ENCODE peak calls at places on chromosomes 7 and 10, in six cellular contexts. Y, D, F, C, K and J are unnamed samples.

GRCh38 chr10:33661580-33662269 is 327.3 kb upstream of the NRP1 start:
- DNase-seq in F (no peak), Y (peak), C (no peak), K (peak), D (peak), J (peak)

GRCh38 chr7:3265388-3265787 is 35.7 kb upstream of the SDK1 start:
- DNase-seq in Y (no peak), D (no peak), K (no peak), F (no peak), C (no peak), J (no peak)

GRCh38 chr10:3542185-3542611 is 242.8 kb downstream of the KLF6 start:
- DNase-seq in C (no peak), Y (peak), D (no peak), K (peak), F (no peak), J (no peak)

GRCh38 chr10:86264481-86265231 is 101.9 kb downstream of the GRID1 start:
- DNase-seq in F (peak), D (no peak), C (no peak), Y (no peak), K (no peak), J (peak)

GRCh38 chr7:101996876-101997275 is 179.4 kb downstream of the CUX1 start:
- DNase-seq in Y (no peak), F (no peak), D (no peak), K (no peak), C (no peak), J (no peak)

GRCh38 chr7:127290801-127291361 is 38.1 kb upstream of the GRM8 start:
- DNase-seq in K (peak), D (no peak), F (no peak), C (no peak), Y (no peak), J (no peak)

GRCh38 chr10:30887839-30888238 is 143.8 kb downstream of the ZNF438 start:
- DNase-seq in K (no peak), Y (no peak), C (no peak), D (no peak), F (no peak), J (no peak)

GRCh38 chr7:589781-590575 is 70.3 kb upstream of the PDGFA start:
- DNase-seq in K (no peak), Y (no peak), D (no peak), C (no peak), F (no peak), J (peak)

GRCh38 chr10:128030498-128031072 is 95.6 kb downstream of the MKI67 start:
- DNase-seq in D (no peak), K (no peak), C (no peak), Y (no peak), F (no peak), J (peak)

GRCh38 chr7:127404282-127405049 is 12.0 kb upstream of the ZNF800 start:
- DNase-seq in Y (no peak), K (peak), F (no peak), C (no peak), D (no peak), J (no peak)

GRCh38 chr7:39433550-39433949 is 132.7 kb upstream of the YAE1 start:
- DNase-seq in D (no peak), K (no peak), Y (no peak), F (no peak), C (no peak), J (no peak)

GRCh38 chr10:15864419-15864818 is 4.1 kb upstream of the MINDY3 start:
- DNase-seq in F (no peak), D (no peak), K (no peak), C (no peak), Y (no peak), J (no peak)

GRCh38 chr10:11898372-11899066 is 75.4 kb downstream of the PROSER2 start:
- DNase-seq in D (no peak), K (peak), C (no peak), Y (peak), F (no peak), J (peak)

GRCh38 chr10:77716943-77717735 is 79.5 kb upstream of the KCNMA1 start:
- DNase-seq in D (no peak), K (no peak), C (no peak), F (no peak), Y (no peak), J (no peak)

GRCh38 chr10:119268871-119269506 is 61.6 kb downstream of the GRK5 start:
- DNase-seq in Y (no peak), C (no peak), F (no peak), K (no peak), D (no peak), J (no peak)

GRCh38 chr7:883029-884021 is 7.0 kb downstream of the GET4 start:
- DNase-seq in F (no peak), C (no peak), D (no peak), Y (no peak), K (no peak), J (no peak)

GRCh38 chr7:95204618-95205017 is 119.7 kb downstream of the PON1 start:
- DNase-seq in C (no peak), Y (no peak), F (no peak), K (no peak), D (no peak), J (no peak)

GRCh38 chr10:36720931-36721330 is 404.5 kb upstream of the ANKRD30A start:
- DNase-seq in K (no peak), C (no peak), Y (no peak), D (no peak), F (no peak), J (no peak)

GRCh38 chr7:45384499-45384898 is 189.7 kb upstream of the ADCY1 start:
- DNase-seq in C (no peak), F (peak), D (peak), K (peak), Y (peak), J (no peak)

GRCh38 chr7:134739362-134739761 is 40.1 kb upstream of the CALD1 start:
- DNase-seq in D (no peak), C (no peak), F (no peak), Y (no peak), K (no peak), J (no peak)

GRCh38 chr7:28808786-28809533 is 149.2 kb downstream of the TRIL start:
- DNase-seq in Y (peak), K (peak), C (no peak), F (no peak), D (no peak), J (peak)

GRCh38 chr10:13890617-13891541 is 304.1 kb downstream of the PRPF18 start:
- DNase-seq in D (no peak), K (no peak), F (no peak), C (no peak), Y (no peak), J (peak)

GRCh38 chr7:156109988-156110387 is 297.7 kb upstream of the SHH start:
- DNase-seq in Y (no peak), F (no peak), C (no peak), D (no peak), K (no peak), J (no peak)

GRCh38 chr10:101080933-101081546 is 19.3 kb downstream of the KAZALD1 start:
- DNase-seq in D (no peak), C (no peak), Y (no peak), K (no peak), F (no peak), J (no peak)